ENCODE peak calls at places on chromosomes 5 and 9, in six cellular contexts. A, Z, K, Y, V and E are unnamed samples.

GRCh38 chr5:155089649-155090048 is 76.1 kb downstream of the KIF4B start:
- DNase-seq in K (no peak), V (no peak), Y (no peak), Z (no peak), A (no peak), E (no peak)

GRCh38 chr5:140556438-140556837 is 835 bp downstream of the SRA1 start:
- DNase-seq in K (no peak), V (no peak), A (peak), Z (no peak), Y (no peak), E (no peak)

GRCh38 chr5:103690676-103691075 is 128.1 kb upstream of the NUDT12 start:
- DNase-seq in Z (no peak), A (no peak), Y (no peak), K (no peak), V (no peak), E (no peak)

GRCh38 chr5:132465095-132465707 is 25.4 kb downstream of the IRF1 start:
- DNase-seq in A (no peak), V (peak), K (no peak), Y (no peak), Z (no peak), E (no peak)

GRCh38 chr9:35489313-35490154 is at the start of gene RUSC2:
- DNase-seq in K (no peak), Y (peak), Z (peak), A (peak), V (peak), E (peak)

GRCh38 chr5:80408976-80409926 is 1.4 kb downstream of the ZFYVE16 start:
- DNase-seq in Z (no peak), Y (no peak), A (peak), V (no peak), K (no peak), E (no peak)

GRCh38 chr9:76944011-76944410 is 38.1 kb upstream of the PRUNE2 start:
- DNase-seq in V (no peak), K (no peak), Z (no peak), Y (no peak), A (no peak), E (no peak)

GRCh38 chr5:180071418-180072255 is at the start of gene RNF130:
- DNase-seq in A (peak), K (peak), Y (peak), Z (peak), V (peak), E (peak)

GRCh38 chr5:111229871-111230812 is 6.0 kb downstream of the CAMK4 start:
- DNase-seq in Y (no peak), Z (no peak), K (no peak), V (no peak), A (no peak), E (no peak)

GRCh38 chr9:14131353-14132088 is 182.4 kb downstream of the NFIB start:
- DNase-seq in K (no peak), V (no peak), Y (no peak), Z (no peak), A (no peak), E (no peak)

GRCh38 chr5:58462154-58462553 is 2.3 kb upstream of the PLK2 start:
- DNase-seq in A (no peak), Y (no peak), V (no peak), K (no peak), Z (no peak), E (no peak)

GRCh38 chr9:122819326-122819725 is 9.1 kb downstream of the PDCL start:
- DNase-seq in K (no peak), A (peak), V (no peak), Y (no peak), Z (no peak), E (no peak)

GRCh38 chr5:54470677-54471076 is 15.2 kb downstream of the HSPB3 start:
- DNase-seq in Z (no peak), K (no peak), V (no peak), A (peak), Y (no peak), E (no peak)

GRCh38 chr5:123951204-123951977 is 439.4 kb downstream of the CSNK1G3 start:
- DNase-seq in A (peak), V (no peak), Y (no peak), K (no peak), Z (no peak), E (no peak)

GRCh38 chr5:130061746-130062145 is 157.5 kb downstream of the CHSY3 start:
- DNase-seq in Y (no peak), Z (no peak), V (no peak), A (no peak), K (no peak), E (no peak)

GRCh38 chr9:129419382-129419899 is 201.5 kb downstream of the C9orf50 start:
- DNase-seq in A (no peak), V (no peak), Z (peak), K (no peak), Y (no peak), E (no peak)

GRCh38 chr5:142156839-142157463 is 48.4 kb downstream of the NDFIP1 start:
- DNase-seq in V (no peak), K (no peak), Y (no peak), Z (no peak), A (no peak), E (no peak)

GRCh38 chr5:7850241-7850532 is 746 bp downstream of the CFAP90 start:
- DNase-seq in K (no peak), Z (peak), V (peak), Y (no peak), A (no peak), E (no peak)

GRCh38 chr5:67855523-67855922 is 360.0 kb upstream of the PIK3R1 start:
- DNase-seq in V (no peak), K (no peak), Z (no peak), Y (no peak), A (no peak), E (no peak)

GRCh38 chr5:137733922-137734695 is 1.8 kb downstream of the KLHL3 start:
- DNase-seq in V (no peak), K (no peak), Y (no peak), Z (no peak), A (peak), E (no peak)

GRCh38 chr5:113122053-113122452 is 145.5 kb downstream of the DCP2 start:
- DNase-seq in Y (no peak), V (no peak), K (no peak), A (peak), Z (no peak), E (peak)

GRCh38 chr9:113454914-113455761 is 8.4 kb upstream of the RGS3 start:
- DNase-seq in V (peak), Y (no peak), A (peak), K (no peak), Z (no peak), E (peak)

GRCh38 chr5:140322751-140323731 is 20.1 kb upstream of the PFDN1 start:
- DNase-seq in A (peak), Z (no peak), V (peak), K (no peak), Y (no peak), E (peak)

GRCh38 chr9:134391319-134392231 is 65.3 kb downstream of the RXRA start:
- DNase-seq in A (no peak), K (peak), Y (no peak), Z (no peak), V (no peak), E (no peak)

GRCh38 chr9:93693129-93693528 is 116.7 kb downstream of the PHF2 start:
- DNase-seq in Z (no peak), Y (no peak), A (no peak), K (no peak), V (no peak), E (no peak)

GRCh38 chr9:124320062-124320973 is 62.6 kb downstream of the NEK6 start:
- DNase-seq in K (peak), Z (no peak), Y (peak), A (peak), V (peak), E (peak)

GRCh38 chr9:112080831-112081542 is 94.1 kb downstream of the SUSD1 start:
- DNase-seq in Y (no peak), Z (no peak), K (no peak), V (no peak), A (no peak), E (no peak)

DNA sequence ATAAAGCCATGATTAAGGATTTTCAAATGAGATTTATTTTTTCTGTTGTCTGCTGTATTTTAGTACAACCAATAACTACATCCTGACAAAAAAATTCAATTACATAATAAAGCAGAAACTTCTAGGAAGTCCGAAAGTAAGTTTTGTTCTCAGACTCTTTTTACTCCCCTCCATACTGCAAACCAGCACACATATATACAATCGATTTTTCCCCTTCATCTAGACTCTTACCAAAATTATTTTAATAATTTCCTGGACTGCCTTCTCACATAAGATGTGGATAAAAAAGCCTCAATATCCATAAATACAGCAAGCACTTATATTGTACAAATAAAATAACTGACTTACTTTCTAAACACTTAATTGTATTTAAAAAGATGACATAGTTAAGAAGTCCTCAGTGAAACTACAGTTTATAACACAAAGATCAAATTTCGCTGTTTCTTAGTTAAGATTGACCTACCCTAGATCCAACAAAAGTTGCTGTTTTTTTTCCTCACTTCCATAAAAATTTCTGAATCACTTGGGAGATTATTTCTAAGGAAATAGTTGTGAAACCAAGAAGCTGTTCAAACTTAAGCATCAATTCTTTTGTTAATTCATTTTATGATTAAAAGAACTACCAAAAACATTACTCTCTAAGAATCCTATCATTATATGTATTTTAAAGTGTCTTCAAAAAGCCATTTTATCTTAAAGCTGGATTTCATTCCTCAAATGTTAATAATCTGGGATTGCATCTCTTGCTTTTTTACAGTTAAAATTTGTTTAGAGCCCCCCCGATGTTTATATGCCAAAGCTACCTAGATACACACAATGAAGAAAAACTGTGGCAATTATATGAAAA is 74.7 kb upstream of the IFNE start:
- DNase-seq in V (no peak), K (no peak), Z (no peak), Y (no peak), A (peak), E (no peak)
- H3K4me3 ChIP-seq in V (no peak), K (no peak), Z (no peak), Y (no peak), A (peak), E (no peak)

DNA sequence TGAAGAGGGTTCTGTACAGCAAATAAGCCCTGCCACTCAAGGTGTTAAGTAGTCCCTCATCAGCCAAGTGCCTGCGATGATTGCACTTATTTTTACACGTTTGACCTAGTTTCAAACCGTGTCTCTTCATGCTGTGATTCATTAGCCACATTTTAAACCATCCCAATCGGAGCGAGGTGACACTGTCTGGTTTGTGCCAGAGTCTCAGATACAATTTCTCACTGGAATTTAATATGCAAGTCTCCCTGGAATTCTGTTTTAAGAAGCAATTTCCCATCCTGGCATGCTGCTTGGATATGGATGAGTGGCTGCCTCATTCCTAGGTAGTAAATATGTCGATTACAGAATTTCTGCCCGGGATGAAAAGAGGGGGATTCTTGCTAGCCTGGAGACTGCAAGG is 1.6 kb downstream of the INSYN2B start:
- DNase-seq in A (no peak), Z (no peak), Y (no peak), K (no peak), V (no peak), E (no peak)
- TF ChIP-seq CTCF in A (no peak), Z (no peak), Y (no peak), K (no peak), V (no peak), E (no peak)

DNA sequence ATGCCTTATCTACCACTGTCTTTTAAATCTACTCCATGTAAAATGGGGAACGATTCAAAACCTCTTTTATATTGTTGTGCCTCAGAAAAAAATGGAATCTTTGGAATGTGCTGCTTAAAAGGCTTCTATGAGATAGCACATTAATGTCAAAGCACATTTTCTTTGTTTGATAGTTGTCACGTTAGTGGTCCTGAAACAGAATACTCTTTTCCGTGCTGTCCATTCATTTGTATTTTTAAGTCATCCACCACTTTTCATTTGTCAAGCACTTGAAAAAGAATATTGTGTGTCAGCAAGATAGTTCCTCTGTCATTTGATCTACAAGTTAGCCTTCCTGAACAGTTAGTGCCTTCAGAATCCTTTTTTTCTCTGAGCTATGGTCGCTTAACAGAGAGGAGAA is 246.9 kb downstream of the MAST4 start:
- DNase-seq in V (no peak), Z (no peak), K (no peak), Y (no peak), A (no peak), E (no peak)
- H3K4me3 ChIP-seq in V (no peak), Z (no peak), K (no peak), Y (no peak), A (no peak), E (no peak)

DNA sequence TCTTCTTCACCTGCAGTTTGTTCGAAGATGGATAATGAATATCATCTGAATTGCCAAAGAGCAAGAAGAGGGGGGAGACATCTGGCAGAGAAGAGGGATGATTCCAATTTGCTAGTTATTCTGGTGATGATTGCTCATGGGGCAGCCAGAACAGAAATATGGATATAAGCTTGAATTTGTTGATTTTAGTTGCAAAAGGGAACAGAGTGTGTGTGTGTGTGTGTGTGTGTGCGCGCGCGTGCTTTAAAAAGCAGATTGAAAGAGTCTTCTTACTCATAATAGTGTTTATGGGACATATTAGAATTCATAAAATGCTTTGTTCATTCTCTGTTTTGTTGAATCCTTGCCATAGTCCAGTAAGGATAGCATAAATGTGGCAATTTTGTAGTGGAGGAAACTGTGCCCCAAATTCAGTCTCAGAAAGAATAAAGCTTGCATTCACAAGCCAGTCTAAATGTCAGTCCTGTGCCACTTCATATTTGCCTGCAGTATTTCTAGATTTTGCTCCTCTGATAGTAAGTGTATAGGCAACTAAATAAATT is 436.3 kb upstream of the KLF4 start:
- DNase-seq in V (no peak), K (no peak), Y (no peak), A (no peak), Z (no peak), E (no peak)
- TF ChIP-seq CTCF in V (no peak), K (no peak), Y (no peak), A (no peak), Z (no peak), E (no peak)

DNA sequence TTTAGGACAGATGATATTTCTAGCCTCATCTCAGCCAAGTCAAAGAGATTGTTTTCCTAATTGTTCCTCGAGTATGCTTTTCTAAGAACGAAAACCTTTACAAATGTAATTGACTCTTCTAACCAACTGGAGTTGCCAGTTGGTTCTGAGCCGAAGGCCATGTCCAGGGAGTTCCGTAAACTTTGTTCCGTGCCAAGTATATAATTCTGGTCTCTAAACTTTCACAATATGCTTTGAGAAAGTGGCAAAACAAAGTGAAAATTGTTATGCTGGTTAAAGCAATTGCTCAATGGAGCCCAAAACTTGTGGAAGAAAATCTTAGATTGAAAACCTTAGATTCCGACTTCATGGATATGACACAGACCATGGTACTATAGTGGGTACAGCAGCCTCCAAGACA is 160.7 kb downstream of the CEMIP2 start:
- DNase-seq in K (no peak), Y (no peak), Z (no peak), A (no peak), V (no peak), E (no peak)
- H3K4me3 ChIP-seq in K (no peak), Y (no peak), Z (no peak), A (no peak), V (no peak), E (no peak)

GRCh38 chr9:131546336-131547084 is 1.2 kb downstream of the PRRT1B start:
- DNase-seq in Z (no peak), V (no peak), Y (no peak), K (no peak), A (peak), E (no peak)

GRCh38 chr9:131554088-131554864 is 9.0 kb downstream of the PRRT1B start:
- DNase-seq in Z (no peak), A (no peak), K (no peak), Y (no peak), V (no peak), E (no peak)

GRCh38 chr9:131554865-131555351 is 9.6 kb downstream of the PRRT1B start:
- DNase-seq in Z (no peak), Y (no peak), A (no peak), K (no peak), V (no peak), E (no peak)

GRCh38 chr9:131555841-131556673 is 10.7 kb downstream of the PRRT1B start:
- DNase-seq in K (no peak), Y (no peak), Z (no peak), A (no peak), V (no peak), E (no peak)

GRCh38 chr9:131552030-131552429 is 6.7 kb downstream of the PRRT1B start:
- DNase-seq in V (no peak), Y (no peak), Z (no peak), K (no peak), A (no peak), E (no peak)
- TF ChIP-seq CTCF in V (no peak), Y (no peak), Z (no peak), K (no peak), A (no peak), E (no peak)

GRCh38 chr9:120935383-120935857 is 8.8 kb upstream of the TRAF1 start:
- DNase-seq in K (no peak), A (peak), V (peak), Z (peak), Y (peak), E (peak)
- H3K4me3 ChIP-seq in K (no peak), A (no peak), V (no peak), Z (no peak), Y (no peak), E (no peak)

GRCh38 chr5:120052916-120053828 is 410.9 kb upstream of the PRR16 start:
- DNase-seq in Y (no peak), K (no peak), A (no peak), V (no peak), Z (no peak), E (no peak)

GRCh38 chr5:120053841-120054240 is 410.3 kb upstream of the PRR16 start:
- DNase-seq in V (no peak), Y (no peak), K (no peak), A (no peak), Z (no peak), E (no peak)

DNA sequence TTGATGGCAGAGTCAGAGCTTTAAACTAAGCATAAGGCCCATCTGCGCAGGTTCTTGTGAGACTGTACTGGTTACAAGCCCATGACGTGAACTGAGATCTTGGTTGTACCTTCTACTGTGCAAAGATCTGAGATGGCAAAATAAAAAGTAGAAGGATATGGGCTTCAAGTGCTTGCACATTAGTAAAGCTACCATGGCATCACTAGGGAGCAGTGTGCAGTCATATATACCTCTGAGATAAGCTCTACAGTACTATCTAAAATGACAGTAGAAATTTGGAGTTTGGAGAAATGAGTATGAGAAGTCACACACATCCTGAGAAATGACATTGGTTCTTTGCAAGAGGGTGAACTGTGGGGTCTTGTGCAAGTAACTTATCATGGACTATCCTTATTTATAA is 408.2 kb upstream of the PRR16 start:
- DNase-seq in K (no peak), V (no peak), A (peak), Y (no peak), Z (no peak), E (no peak)
- TF ChIP-seq CTCF in K (no peak), V (peak), A (peak), Y (peak), Z (no peak), E (peak)

GRCh38 chr5:5575461-5575860 is 153.0 kb downstream of the ICE1 start:
- DNase-seq in A (no peak), Z (no peak), V (no peak), K (no peak), Y (no peak), E (no peak)

GRCh38 chr5:5572983-5573797 is 150.7 kb downstream of the ICE1 start:
- DNase-seq in Y (peak), K (no peak), Z (peak), V (peak), A (no peak), E (peak)

GRCh38 chr5:5570646-5571045 is 148.2 kb downstream of the ICE1 start:
- DNase-seq in Y (no peak), A (no peak), Z (peak), K (no peak), V (no peak), E (no peak)

GRCh38 chr5:5572010-5572982 is 149.8 kb downstream of the ICE1 start:
- DNase-seq in Y (peak), A (no peak), Z (no peak), K (no peak), V (peak), E (peak)

GRCh38 chr5:5573798-5574380 is 151.4 kb downstream of the ICE1 start:
- DNase-seq in V (no peak), Z (peak), K (no peak), Y (no peak), A (no peak), E (no peak)
- H3K4me3 ChIP-seq in V (no peak), Z (no peak), K (no peak), Y (no peak), A (no peak), E (no peak)